ENCODE peak calls at places on chromosomes 4 and X, in five cellular contexts. B, T, P, F and H are unnamed samples.
A peak's percentile ranks its signal among the peaks of the same experiment; 100 is the strongest.

GRCh38 chr4:26892480-26893150 is 32.0 kb downstream of the STIM2 start:
- DNase-seq in B (no peak), T (no peak), P (no peak), F (no peak), H (no peak)

GRCh38 chr4:109118635-109119034 is 183.8 kb downstream of the COL25A1 start:
- DNase-seq in B (no peak), T (no peak), P (no peak), F (no peak), H (no peak)

GRCh38 chr4:3046149-3046548 is 28.2 kb downstream of the HTT-AS start:
- DNase-seq in B (no peak), T (no peak), P (no peak), F (no peak), H (no peak)

GRCh38 chrX:78092296-78092695 is 11.8 kb upstream of the PGK1 start:
- DNase-seq in B (no peak), T (no peak), P (no peak), F (no peak), H (no peak)

GRCh38 chr4:132065940-132066495 is 1083.1 kb upstream of the PCDH10 start:
- DNase-seq in B (no peak), T (no peak), P (no peak), F (no peak), H (no peak)

GRCh38 chr4:8278421-8279287 is 9.1 kb downstream of the HTRA3 start:
- DNase-seq in B (peak; percentile 85), T (no peak), P (no peak), F (no peak), H (no peak)

GRCh38 chrX:13669246-13669689 is 16.3 kb downstream of the TCEANC start:
- DNase-seq in B (peak; percentile 82), T (peak; percentile 80), P (peak; percentile 78), F (peak; percentile 84), H (no peak)

GRCh38 chr4:116752027-116752426 is 333.3 kb downstream of the TRAM1L1 start:
- DNase-seq in B (no peak), T (no peak), P (no peak), F (no peak), H (no peak)

GRCh38 chr4:53928825-53929224 is 135.6 kb downstream of the CHIC2 start:
- DNase-seq in B (no peak), T (no peak), P (no peak), F (no peak), H (no peak)

GRCh38 chr4:498328-498919 is 532 bp downstream of the ZNF721 start:
- DNase-seq in B (no peak), T (no peak), P (no peak), F (no peak), H (no peak)

GRCh38 chr4:166763018-166763417 is 471.3 kb downstream of the SPOCK3 start:
- DNase-seq in B (no peak), T (no peak), P (no peak), F (no peak), H (no peak)

GRCh38 chr4:145709336-145709735 is 29.4 kb downstream of the C4orf51 start:
- DNase-seq in B (no peak), T (peak; percentile 73), P (no peak), F (no peak), H (no peak)

GRCh38 chr4:116469582-116469981 is 615.8 kb downstream of the TRAM1L1 start:
- DNase-seq in B (no peak), T (no peak), P (no peak), F (no peak), H (no peak)

GRCh38 chrX:71514367-71515038 is 18.4 kb upstream of the OGT start:
- DNase-seq in B (no peak), T (no peak), P (no peak), F (no peak), H (no peak)

DNA sequence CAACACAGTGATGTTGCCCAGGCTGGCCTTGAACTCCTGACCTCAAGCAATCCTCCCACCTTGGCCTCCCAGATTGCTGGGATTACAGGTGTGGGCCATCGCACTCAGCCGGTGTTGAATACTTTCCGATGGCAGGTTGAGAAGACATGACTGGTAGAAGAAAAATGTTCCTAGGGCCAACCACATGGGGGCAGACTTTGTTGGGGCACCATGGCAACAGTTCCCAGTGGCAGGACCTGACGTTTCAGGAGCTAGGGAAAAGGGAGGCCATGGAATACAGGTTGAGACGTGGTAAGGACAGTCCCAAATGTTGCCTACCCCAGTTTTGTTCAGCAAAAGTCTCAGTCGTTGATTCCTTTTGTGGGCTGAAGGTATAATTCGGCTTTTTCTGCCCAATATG is 134.6 kb downstream of the ASMT start:
- DNase-seq in B (no peak), T (no peak), P (no peak), F (no peak), H (no peak)
- TF ChIP-seq POLR2AphosphoS5 in B (no peak), T (no peak), P (no peak), F (no peak), H (no peak)

GRCh38 chr4:153467154-153467896 is 1.2 kb downstream of the TMEM131L start:
- DNase-seq in B (peak; percentile 73), T (peak; percentile 51), P (peak; percentile 93), F (peak; percentile 84), H (peak; percentile 68)
- TF ChIP-seq POLR2A in B (no peak), T (no peak), P (no peak), F (no peak), H (peak; percentile 65)

GRCh38 chrX:49237060-49237459 is 1.8 kb downstream of the CCDC22 start:
- DNase-seq in B (no peak), T (no peak), P (peak; percentile 51), F (no peak), H (no peak)
- TF ChIP-seq POLR2AphosphoS5 in B (no peak), T (no peak), P (no peak), F (no peak), H (no peak)

DNA sequence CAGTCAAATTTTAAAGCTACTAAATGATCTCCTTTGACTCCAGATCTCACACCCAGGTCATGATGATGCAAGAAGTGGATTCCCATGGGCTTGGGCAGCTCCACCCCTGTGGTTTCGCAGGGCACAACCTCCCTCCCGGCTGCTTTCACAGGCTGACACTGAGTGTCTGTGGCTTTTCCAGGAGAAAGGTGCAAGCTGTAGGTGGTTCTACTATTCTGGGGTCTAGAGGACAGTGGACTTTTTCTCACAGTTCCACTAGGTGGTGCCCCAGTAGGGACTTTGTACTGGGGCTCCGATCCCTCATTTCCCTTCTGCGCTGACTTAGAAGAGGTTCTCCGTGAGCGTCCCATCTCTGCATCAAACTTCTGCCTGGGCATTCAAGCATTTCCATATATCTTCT is 845.2 kb downstream of the PCDH18 start:
- DNase-seq in B (no peak), T (no peak), P (no peak), F (no peak), H (no peak)
- TF ChIP-seq POLR2A in B (no peak), T (no peak), P (no peak), F (no peak), H (no peak)

DNA sequence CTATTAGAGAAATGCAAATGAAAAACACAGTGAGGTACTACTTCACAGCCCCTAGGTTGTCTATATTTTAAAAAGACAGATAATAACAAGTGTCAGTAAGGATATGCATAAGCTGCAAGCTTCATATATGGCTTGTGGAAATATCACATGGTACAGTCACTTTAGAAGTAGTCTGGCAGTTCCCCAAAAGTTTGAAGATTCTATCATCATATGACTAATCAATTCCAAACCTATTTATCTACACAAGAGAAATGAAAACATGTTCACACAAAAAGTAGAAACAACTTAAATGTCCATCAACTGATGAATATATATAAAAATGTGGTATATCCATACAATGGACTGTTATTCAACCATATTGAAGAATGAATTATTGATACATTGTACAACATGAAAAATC is 185.8 kb upstream of the STK26 start:
- DNase-seq in B (no peak), T (no peak), P (no peak), F (no peak), H (no peak)
- TF ChIP-seq POLR2AphosphoS5 in B (no peak), T (no peak), P (no peak), F (no peak), H (no peak)

GRCh38 chr4:38132843-38133662 is 172.9 kb downstream of the PTTG2 start:
- DNase-seq in B (no peak), T (no peak), P (no peak), F (no peak), H (no peak)

GRCh38 chr4:38130884-38131283 is 170.7 kb downstream of the PTTG2 start:
- DNase-seq in B (no peak), T (no peak), P (no peak), F (no peak), H (no peak)

GRCh38 chr4:38129452-38129830 is 169.2 kb downstream of the PTTG2 start:
- DNase-seq in B (no peak), T (no peak), P (no peak), F (no peak), H (no peak)

GRCh38 chr4:38132140-38132673 is 172.0 kb downstream of the PTTG2 start:
- DNase-seq in B (peak; percentile 89), T (no peak), P (peak; percentile 52), F (no peak), H (peak; percentile 37)

GRCh38 chr4:38131371-38132139 is 171.4 kb downstream of the PTTG2 start:
- DNase-seq in B (no peak), T (no peak), P (no peak), F (no peak), H (no peak)
- TF ChIP-seq POLR2A in B (no peak), T (no peak), P (no peak), F (no peak), H (no peak)

DNA sequence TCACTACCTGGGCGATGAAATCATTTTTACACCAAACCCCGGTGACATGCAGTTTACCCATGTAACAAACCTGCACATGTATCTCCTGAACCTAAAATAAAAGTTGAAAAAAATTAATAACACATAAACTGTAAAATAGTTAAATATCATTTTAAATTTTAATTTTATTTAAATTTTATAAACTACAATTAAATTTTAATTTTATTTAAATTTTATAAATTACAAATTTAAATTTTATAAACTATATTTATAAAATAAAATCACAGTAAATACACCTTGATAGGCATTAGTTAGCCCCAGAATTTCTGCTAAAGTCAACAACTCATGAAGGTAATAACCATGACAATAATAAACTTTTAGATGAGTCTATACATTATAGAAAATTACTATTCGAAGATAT is 755.6 kb upstream of the LCORL start:
- DNase-seq in B (no peak), T (no peak), P (no peak), F (no peak), H (no peak)
- TF ChIP-seq POLR2AphosphoS5 in B (no peak), T (no peak), P (no peak), F (no peak), H (no peak)